ENCODE peak calls at places on chromosomes 2 and 18, in nine cellular contexts. N is left ventricle myocardium inferior, Q is left lung, T is ascending aorta, F is lower lobe of right lung, R is H9, V is spleen, L is stomach, K is HCT116. H is an unnamed sample. For H3K9me3, the result is how much of the 10 kb centered on the place peaks cover.

GRCh38 chr18:73199151-73199550 is 331.4 kb upstream of the NETO1 start:
- DNase-seq in N (no peak), Q (no peak), T (no peak), F (no peak), R (no peak), V (no peak), L (no peak), K (no peak), H (no peak)

GRCh38 chr2:46718797-46719196 is 196.8 kb downstream of the MCFD2 start:
- DNase-seq in N (no peak), Q (no peak), T (no peak), F (no peak), R (no peak), V (no peak), L (no peak), K (no peak), H (no peak)

GRCh38 chr18:38635706-38636105 is 1070.1 kb upstream of the CELF4 start:
- DNase-seq in N (no peak), Q (no peak), T (no peak), F (no peak), R (no peak), V (no peak), L (no peak), K (no peak), H (no peak)

GRCh38 chr2:148643421-148643820 is 1.1 kb upstream of the EPC2 start:
- DNase-seq in N (no peak), Q (no peak), T (no peak), F (no peak), R (no peak), V (no peak), L (no peak), K (no peak), H (no peak)

GRCh38 chr2:145910416-145910815 is 1390.5 kb upstream of the ZEB2 start:
- DNase-seq in N (no peak), Q (no peak), T (no peak), F (no peak), R (no peak), V (no peak), L (no peak), K (no peak), H (no peak)

GRCh38 chr2:57881998-57882884 is 164.4 kb upstream of the VRK2 start:
- DNase-seq in N (no peak), Q (no peak), T (no peak), F (no peak), R (no peak), V (no peak), L (no peak), K (peak), H (no peak)

GRCh38 chr18:10454800-10455550 is 540 bp downstream of the APCDD1 start:
- DNase-seq in N (no peak), Q (peak), T (no peak), F (peak), R (peak), V (no peak), L (peak), K (no peak), H (peak)

GRCh38 chr2:239240480-239240881 is 160.3 kb downstream of the HDAC4 start:
- DNase-seq in N (peak), Q (no peak), T (no peak), F (no peak), R (no peak), V (peak), L (no peak), K (no peak), H (no peak)

GRCh38 chr2:155696561-155696960 is 636.0 kb downstream of the NR4A2 start:
- DNase-seq in N (no peak), Q (no peak), T (no peak), F (no peak), R (no peak), V (no peak), L (no peak), K (no peak), H (no peak)

GRCh38 chr18:8661754-8662573 is 43.4 kb upstream of the MTCL1 start:
- DNase-seq in N (no peak), Q (no peak), T (no peak), F (no peak), R (peak), V (no peak), L (peak), K (no peak), H (no peak)

GRCh38 chr2:25473131-25473530 is 131.4 kb upstream of the DNMT3A start:
- DNase-seq in N (no peak), Q (no peak), T (no peak), F (no peak), R (no peak), V (no peak), L (no peak), K (no peak), H (no peak)

GRCh38 chr2:133377599-133377998 is 190.7 kb downstream of the NCKAP5 start:
- DNase-seq in N (no peak), Q (no peak), T (no peak), F (no peak), R (peak), V (no peak), L (no peak), K (no peak), H (no peak)

GRCh38 chr2:202555354-202555753 is 79.4 kb upstream of the FAM117B start:
- DNase-seq in N (no peak), Q (no peak), T (no peak), F (no peak), R (no peak), V (no peak), L (no peak), K (no peak), H (no peak)

GRCh38 chr2:108587621-108588020 is 53.4 kb downstream of the LIMS1 start:
- DNase-seq in N (peak), Q (no peak), T (no peak), F (no peak), R (no peak), V (no peak), L (no peak), K (no peak), H (peak)

GRCh38 chr18:27276886-27277285 is 91.8 kb upstream of the CHST9 start:
- DNase-seq in N (no peak), Q (no peak), T (no peak), F (no peak), R (no peak), V (no peak), L (no peak), K (no peak), H (no peak)

GRCh38 chr2:232129483-232129882 is 168.0 kb downstream of the DIS3L2 start:
- DNase-seq in N (no peak), Q (no peak), T (no peak), F (no peak), R (no peak), V (no peak), L (no peak), K (no peak), H (no peak)

GRCh38 chr18:61669320-61669719 is 223.5 kb downstream of the RNF152 start:
- DNase-seq in N (no peak), Q (no peak), T (no peak), F (no peak), R (no peak), V (no peak), L (no peak), K (no peak), H (no peak)

GRCh38 chr2:152715112-152715511 is 2.1 kb downstream of the PRPF40A start:
- DNase-seq in N (no peak), Q (no peak), T (no peak), F (no peak), R (no peak), V (no peak), L (no peak), K (no peak), H (no peak)

GRCh38 chr2:152718047-152718908 is at the start of gene ARL6IP6:
- DNase-seq in N (peak), Q (peak), T (peak), F (peak), R (peak), V (peak), L (peak), K (peak), H (peak)

GRCh38 chr2:152717242-152718046 is at the start of gene PRPF40A:
- DNase-seq in N (peak), Q (peak), T (peak), F (peak), R (peak), V (peak), L (peak), K (peak), H (peak)

GRCh38 chr2:152716805-152717241 is 438 bp downstream of the PRPF40A start:
- DNase-seq in N (no peak), Q (peak), T (no peak), F (no peak), R (no peak), V (peak), L (no peak), K (no peak), H (peak)

DNA sequence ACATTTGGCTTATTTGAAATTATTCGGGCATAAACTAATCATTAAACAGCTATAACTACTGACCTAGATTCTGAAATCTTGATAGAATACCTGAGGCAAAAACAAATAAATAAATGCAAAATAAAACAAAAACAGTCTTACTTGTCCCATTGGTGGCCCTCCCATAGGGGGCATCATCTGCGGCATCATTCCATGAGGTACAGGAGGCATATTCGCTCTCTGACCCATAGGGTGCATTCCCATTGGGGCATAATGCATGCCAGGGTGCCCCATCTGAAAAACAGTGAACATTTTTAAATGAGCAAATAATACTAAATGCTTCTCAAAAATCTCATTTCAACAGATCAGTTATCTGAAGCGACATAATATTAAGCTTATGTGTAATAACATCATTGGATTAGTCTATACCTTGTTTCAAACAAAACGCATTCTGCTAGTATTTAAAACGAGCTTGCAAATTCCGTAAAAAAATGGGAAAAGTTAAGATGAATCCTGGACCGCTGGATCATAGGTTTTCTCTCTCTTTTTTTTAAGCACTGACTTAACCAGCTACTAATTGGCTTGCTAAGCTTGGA is 1.3 kb downstream of the PRPF40A start:
- DNase-seq in N (no peak), Q (no peak), T (no peak), F (no peak), R (peak), V (no peak), L (no peak), K (peak), H (no peak)
- TF ChIP-seq CTCF in N (peak), Q (no peak), T (no peak), F (peak), R (peak), V (no peak), L (no peak), K (peak), H (no peak)

DNA sequence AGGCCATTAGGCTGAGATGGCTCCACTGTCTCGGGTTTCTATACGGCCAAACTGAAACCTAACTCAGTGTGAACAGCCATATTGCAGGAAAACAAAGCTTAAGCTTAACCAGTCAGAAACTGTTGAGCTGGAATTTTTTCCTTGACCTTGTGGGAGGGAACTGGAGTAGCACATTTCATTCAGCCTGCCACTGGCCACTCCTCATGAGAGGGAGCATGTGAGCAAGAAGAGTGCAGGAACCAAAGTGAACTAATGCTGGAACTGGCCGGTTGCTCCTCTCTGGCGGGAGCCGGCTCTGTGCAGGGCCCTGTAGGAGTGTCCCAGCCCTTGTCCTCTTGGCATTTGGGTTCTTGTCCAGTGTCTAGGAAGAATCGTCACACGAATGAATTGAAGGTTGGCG is 5.9 kb upstream of the POLE4 start:
- DNase-seq in N (no peak), Q (no peak), T (no peak), F (no peak), R (no peak), V (no peak), L (no peak), K (no peak), H (no peak)
- H3K9me3 ChIP-seq in N (under half), Q (under half), T (under half), F (under half), R (under half), V (under half), L (under half), K (under half), H (under half)

GRCh38 chr2:23460228-23460627 is 75.2 kb downstream of the KLHL29 start:
- DNase-seq in N (no peak), Q (no peak), T (no peak), F (no peak), R (no peak), V (no peak), L (no peak), K (peak), H (no peak)
- TF ChIP-seq CTCF in N (peak), Q (no peak), T (peak), F (peak), R (peak), V (peak), L (no peak), K (peak), H (no peak)

GRCh38 chr2:45009303-45009927 is at the start of gene SIX2:
- DNase-seq in N (peak), Q (peak), T (peak), F (peak), R (peak), V (no peak), L (peak), K (peak), H (peak)

GRCh38 chr2:45012733-45013132 is 3.5 kb upstream of the SIX2 start:
- DNase-seq in N (no peak), Q (no peak), T (no peak), F (no peak), R (no peak), V (no peak), L (no peak), K (no peak), H (no peak)

GRCh38 chr2:45009928-45010705 is 865 bp upstream of the SIX2 start:
- DNase-seq in N (peak), Q (peak), T (no peak), F (no peak), R (no peak), V (no peak), L (peak), K (no peak), H (peak)

GRCh38 chr2:45011621-45012602 is 2.7 kb upstream of the SIX2 start:
- DNase-seq in N (no peak), Q (no peak), T (no peak), F (no peak), R (no peak), V (no peak), L (no peak), K (no peak), H (no peak)

DNA sequence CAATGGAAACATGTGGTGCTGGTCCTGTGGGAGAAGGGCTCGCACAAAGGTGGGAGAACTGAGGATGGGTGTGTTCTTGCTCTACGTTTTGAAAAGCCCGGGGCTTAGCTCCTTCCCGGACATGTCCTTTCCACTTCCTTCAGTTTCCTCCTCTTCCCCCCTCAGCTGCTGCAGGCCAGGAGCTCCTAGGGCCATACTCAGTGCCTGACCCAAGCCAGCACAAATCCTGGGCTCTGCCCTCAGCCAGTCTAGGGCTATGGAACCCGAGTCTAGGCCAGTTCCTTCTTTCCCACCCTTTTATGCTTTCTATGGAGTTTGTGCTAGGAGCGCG is 1.4 kb upstream of the SIX2 start:
- DNase-seq in N (no peak), Q (no peak), T (no peak), F (no peak), R (no peak), V (no peak), L (no peak), K (no peak), H (no peak)
- H3K9me3 ChIP-seq in N (under half), Q (under half), T (under half), F (under half), R (under half), V (under half), L (under half), K (under half), H (under half)

H was measured in heart right ventricle.